ENCODE peak calls at places on chromosome 17, in five cellular contexts. One of them, this sample, is unnamed.

GRCh38 chr17:74862108-74862901 is 2.6 kb upstream of the GRIN2C start:
- DNase-seq in tibial artery: no peak
- DNase-seq in NCI-H2029 treated with DMSO at 0.1 percent for 48 hours: no peak
- DNase-seq in NCI-H1105 treated with DMSO at 0.1 percent for 48 hours: peak
- DNase-seq in stimulated activated CD4-positive, alpha-beta T cell treated with anti-CD3 and anti-CD28 coated beads, Interleukin-15, amount 100 ng/mL, for 24 hours: peak
- DNase-seq in this sample: no peak

GRCh38 chr17:77424585-77425344 is 284.0 kb downstream of the SEC14L1 start:
- DNase-seq in stimulated activated CD4-positive, alpha-beta T cell treated with anti-CD3 and anti-CD28 coated beads, Interleukin-15, amount 100 ng/mL, for 24 hours: no peak
- DNase-seq in tibial artery: peak
- DNase-seq in NCI-H1105 treated with DMSO at 0.1 percent for 48 hours: no peak
- DNase-seq in NCI-H2029 treated with DMSO at 0.1 percent for 48 hours: no peak
- DNase-seq in this sample: no peak

GRCh38 chr17:71899317-71899716 is 221.5 kb upstream of the SOX9 start:
- DNase-seq in stimulated activated CD4-positive, alpha-beta T cell treated with anti-CD3 and anti-CD28 coated beads, Interleukin-15, amount 100 ng/mL, for 24 hours: no peak
- DNase-seq in NCI-H1105 treated with DMSO at 0.1 percent for 48 hours: no peak
- DNase-seq in NCI-H2029 treated with DMSO at 0.1 percent for 48 hours: no peak
- DNase-seq in tibial artery: no peak
- DNase-seq in this sample: no peak

GRCh38 chr17:7249830-7250229 is 1.7 kb downstream of the CTDNEP1 start:
- DNase-seq in tibial artery: no peak
- DNase-seq in NCI-H1105 treated with DMSO at 0.1 percent for 48 hours: no peak
- DNase-seq in NCI-H2029 treated with DMSO at 0.1 percent for 48 hours: no peak
- DNase-seq in stimulated activated CD4-positive, alpha-beta T cell treated with anti-CD3 and anti-CD28 coated beads, Interleukin-15, amount 100 ng/mL, for 24 hours: no peak
- DNase-seq in this sample: no peak

GRCh38 chr17:73341350-73342056 is 29.7 kb upstream of the CDC42EP4 start:
- DNase-seq in NCI-H2029 treated with DMSO at 0.1 percent for 48 hours: no peak
- DNase-seq in tibial artery: no peak
- DNase-seq in stimulated activated CD4-positive, alpha-beta T cell treated with anti-CD3 and anti-CD28 coated beads, Interleukin-15, amount 100 ng/mL, for 24 hours: no peak
- DNase-seq in NCI-H1105 treated with DMSO at 0.1 percent for 48 hours: no peak
- DNase-seq in this sample: no peak

GRCh38 chr17:4130715-4131114 is 12.1 kb downstream of the ZZEF1 start:
- DNase-seq in NCI-H1105 treated with DMSO at 0.1 percent for 48 hours: no peak
- DNase-seq in NCI-H2029 treated with DMSO at 0.1 percent for 48 hours: no peak
- DNase-seq in stimulated activated CD4-positive, alpha-beta T cell treated with anti-CD3 and anti-CD28 coated beads, Interleukin-15, amount 100 ng/mL, for 24 hours: no peak
- DNase-seq in tibial artery: peak
- DNase-seq in this sample: peak

GRCh38 chr17:13182450-13182849 is 164.6 kb upstream of the ELAC2 start:
- DNase-seq in stimulated activated CD4-positive, alpha-beta T cell treated with anti-CD3 and anti-CD28 coated beads, Interleukin-15, amount 100 ng/mL, for 24 hours: no peak
- DNase-seq in NCI-H1105 treated with DMSO at 0.1 percent for 48 hours: no peak
- DNase-seq in NCI-H2029 treated with DMSO at 0.1 percent for 48 hours: peak
- DNase-seq in tibial artery: no peak
- DNase-seq in this sample: no peak

GRCh38 chr17:12492450-12492849 is 173.2 kb upstream of the MYOCD start:
- DNase-seq in NCI-H2029 treated with DMSO at 0.1 percent for 48 hours: no peak
- DNase-seq in tibial artery: no peak
- DNase-seq in stimulated activated CD4-positive, alpha-beta T cell treated with anti-CD3 and anti-CD28 coated beads, Interleukin-15, amount 100 ng/mL, for 24 hours: no peak
- DNase-seq in NCI-H1105 treated with DMSO at 0.1 percent for 48 hours: no peak
- DNase-seq in this sample: no peak

GRCh38 chr17:1147664-1148063 is 32.1 kb downstream of the ABR start:
- DNase-seq in NCI-H1105 treated with DMSO at 0.1 percent for 48 hours: no peak
- DNase-seq in stimulated activated CD4-positive, alpha-beta T cell treated with anti-CD3 and anti-CD28 coated beads, Interleukin-15, amount 100 ng/mL, for 24 hours: no peak
- DNase-seq in NCI-H2029 treated with DMSO at 0.1 percent for 48 hours: peak
- DNase-seq in tibial artery: no peak
- DNase-seq in this sample: no peak

GRCh38 chr17:64774888-64775600 is 112.9 kb upstream of the SMURF2 start:
- DNase-seq in stimulated activated CD4-positive, alpha-beta T cell treated with anti-CD3 and anti-CD28 coated beads, Interleukin-15, amount 100 ng/mL, for 24 hours: no peak
- DNase-seq in NCI-H1105 treated with DMSO at 0.1 percent for 48 hours: no peak
- DNase-seq in NCI-H2029 treated with DMSO at 0.1 percent for 48 hours: no peak
- DNase-seq in tibial artery: no peak
- DNase-seq in this sample: no peak

GRCh38 chr17:73706858-73707257 is 62.6 kb upstream of the SDK2 start:
- DNase-seq in NCI-H1105 treated with DMSO at 0.1 percent for 48 hours: no peak
- DNase-seq in tibial artery: no peak
- DNase-seq in NCI-H2029 treated with DMSO at 0.1 percent for 48 hours: no peak
- DNase-seq in stimulated activated CD4-positive, alpha-beta T cell treated with anti-CD3 and anti-CD28 coated beads, Interleukin-15, amount 100 ng/mL, for 24 hours: no peak
- DNase-seq in this sample: no peak

GRCh38 chr17:41340934-41341861 is 9.4 kb downstream of the KRT33A start:
- DNase-seq in NCI-H2029 treated with DMSO at 0.1 percent for 48 hours: no peak
- DNase-seq in tibial artery: no peak
- DNase-seq in NCI-H1105 treated with DMSO at 0.1 percent for 48 hours: no peak
- DNase-seq in stimulated activated CD4-positive, alpha-beta T cell treated with anti-CD3 and anti-CD28 coated beads, Interleukin-15, amount 100 ng/mL, for 24 hours: peak
- DNase-seq in this sample: no peak

GRCh38 chr17:29212681-29213121 is 32.5 kb upstream of the MYO18A start:
- DNase-seq in tibial artery: no peak
- DNase-seq in NCI-H2029 treated with DMSO at 0.1 percent for 48 hours: no peak
- DNase-seq in NCI-H1105 treated with DMSO at 0.1 percent for 48 hours: no peak
- DNase-seq in stimulated activated CD4-positive, alpha-beta T cell treated with anti-CD3 and anti-CD28 coated beads, Interleukin-15, amount 100 ng/mL, for 24 hours: no peak
- DNase-seq in this sample: no peak

GRCh38 chr17:78497115-78497540 is 80.1 kb downstream of the DNAH17 start:
- DNase-seq in NCI-H1105 treated with DMSO at 0.1 percent for 48 hours: peak
- DNase-seq in tibial artery: peak
- DNase-seq in NCI-H2029 treated with DMSO at 0.1 percent for 48 hours: peak
- DNase-seq in stimulated activated CD4-positive, alpha-beta T cell treated with anti-CD3 and anti-CD28 coated beads, Interleukin-15, amount 100 ng/mL, for 24 hours: peak
- DNase-seq in this sample: peak

GRCh38 chr17:1312261-1312870 is 32.9 kb downstream of the TRARG1 start:
- DNase-seq in stimulated activated CD4-positive, alpha-beta T cell treated with anti-CD3 and anti-CD28 coated beads, Interleukin-15, amount 100 ng/mL, for 24 hours: peak
- DNase-seq in tibial artery: no peak
- DNase-seq in NCI-H1105 treated with DMSO at 0.1 percent for 48 hours: peak
- DNase-seq in NCI-H2029 treated with DMSO at 0.1 percent for 48 hours: no peak
- DNase-seq in this sample: no peak

GRCh38 chr17:17144916-17145665 is 61.0 kb downstream of the PLD6 start:
- DNase-seq in NCI-H2029 treated with DMSO at 0.1 percent for 48 hours: no peak
- DNase-seq in tibial artery: no peak
- DNase-seq in stimulated activated CD4-positive, alpha-beta T cell treated with anti-CD3 and anti-CD28 coated beads, Interleukin-15, amount 100 ng/mL, for 24 hours: no peak
- DNase-seq in NCI-H1105 treated with DMSO at 0.1 percent for 48 hours: no peak
- DNase-seq in this sample: no peak

GRCh38 chr17:66326476-66327047 is 24.1 kb downstream of the PRKCA start:
- DNase-seq in NCI-H2029 treated with DMSO at 0.1 percent for 48 hours: no peak
- DNase-seq in stimulated activated CD4-positive, alpha-beta T cell treated with anti-CD3 and anti-CD28 coated beads, Interleukin-15, amount 100 ng/mL, for 24 hours: no peak
- DNase-seq in tibial artery: no peak
- DNase-seq in NCI-H1105 treated with DMSO at 0.1 percent for 48 hours: no peak
- DNase-seq in this sample: no peak

GRCh38 chr17:20189322-20189721 is 180.2 kb downstream of the SPECC1 start:
- DNase-seq in NCI-H2029 treated with DMSO at 0.1 percent for 48 hours: no peak
- DNase-seq in tibial artery: no peak
- DNase-seq in NCI-H1105 treated with DMSO at 0.1 percent for 48 hours: no peak
- DNase-seq in stimulated activated CD4-positive, alpha-beta T cell treated with anti-CD3 and anti-CD28 coated beads, Interleukin-15, amount 100 ng/mL, for 24 hours: no peak
- DNase-seq in this sample: no peak

GRCh38 chr17:2412561-2413021 is 11.7 kb upstream of the MNT start:
- DNase-seq in NCI-H2029 treated with DMSO at 0.1 percent for 48 hours: no peak
- DNase-seq in stimulated activated CD4-positive, alpha-beta T cell treated with anti-CD3 and anti-CD28 coated beads, Interleukin-15, amount 100 ng/mL, for 24 hours: no peak
- DNase-seq in tibial artery: peak
- DNase-seq in NCI-H1105 treated with DMSO at 0.1 percent for 48 hours: no peak
- DNase-seq in this sample: no peak

GRCh38 chr17:7363311-7363710 is 8.4 kb downstream of the TMEM95 start:
- DNase-seq in NCI-H1105 treated with DMSO at 0.1 percent for 48 hours: no peak
- DNase-seq in NCI-H2029 treated with DMSO at 0.1 percent for 48 hours: no peak
- DNase-seq in stimulated activated CD4-positive, alpha-beta T cell treated with anti-CD3 and anti-CD28 coated beads, Interleukin-15, amount 100 ng/mL, for 24 hours: no peak
- DNase-seq in tibial artery: no peak
- DNase-seq in this sample: no peak

GRCh38 chr17:7393613-7394451 is 493 bp downstream of the PLSCR3 start:
- DNase-seq in NCI-H2029 treated with DMSO at 0.1 percent for 48 hours: no peak
- DNase-seq in tibial artery: no peak
- DNase-seq in stimulated activated CD4-positive, alpha-beta T cell treated with anti-CD3 and anti-CD28 coated beads, Interleukin-15, amount 100 ng/mL, for 24 hours: peak
- DNase-seq in NCI-H1105 treated with DMSO at 0.1 percent for 48 hours: peak
- DNase-seq in this sample: no peak

GRCh38 chr17:199195-199604 is 17.8 kb upstream of the DOC2B start:
- DNase-seq in NCI-H2029 treated with DMSO at 0.1 percent for 48 hours: no peak
- DNase-seq in NCI-H1105 treated with DMSO at 0.1 percent for 48 hours: no peak
- DNase-seq in tibial artery: no peak
- DNase-seq in stimulated activated CD4-positive, alpha-beta T cell treated with anti-CD3 and anti-CD28 coated beads, Interleukin-15, amount 100 ng/mL, for 24 hours: no peak
- DNase-seq in this sample: no peak

GRCh38 chr17:49901460-49902331 is 53.8 kb upstream of the TAC4 start:
- DNase-seq in NCI-H1105 treated with DMSO at 0.1 percent for 48 hours: peak
- DNase-seq in NCI-H2029 treated with DMSO at 0.1 percent for 48 hours: no peak
- DNase-seq in tibial artery: no peak
- DNase-seq in stimulated activated CD4-positive, alpha-beta T cell treated with anti-CD3 and anti-CD28 coated beads, Interleukin-15, amount 100 ng/mL, for 24 hours: no peak
- DNase-seq in this sample: no peak

GRCh38 chr17:13540546-13540945 is 61.2 kb downstream of the HS3ST3A1 start:
- DNase-seq in NCI-H1105 treated with DMSO at 0.1 percent for 48 hours: no peak
- DNase-seq in NCI-H2029 treated with DMSO at 0.1 percent for 48 hours: no peak
- DNase-seq in stimulated activated CD4-positive, alpha-beta T cell treated with anti-CD3 and anti-CD28 coated beads, Interleukin-15, amount 100 ng/mL, for 24 hours: no peak
- DNase-seq in tibial artery: no peak
- DNase-seq in this sample: no peak

GRCh38 chr17:13728751-13729150 is 127.0 kb upstream of the HS3ST3A1 start:
- DNase-seq in stimulated activated CD4-positive, alpha-beta T cell treated with anti-CD3 and anti-CD28 coated beads, Interleukin-15, amount 100 ng/mL, for 24 hours: no peak
- DNase-seq in NCI-H1105 treated with DMSO at 0.1 percent for 48 hours: no peak
- DNase-seq in NCI-H2029 treated with DMSO at 0.1 percent for 48 hours: no peak
- DNase-seq in tibial artery: no peak
- DNase-seq in this sample: no peak

This sample was measured in HFF-Myc.